ENCODE peak calls at places on chromosomes 1 and 21, in nine cellular contexts. One of them, this sample, is unnamed.

GRCh38 chr1:11925938-11926292 is 312 bp downstream of the KIAA2013 start:
- DNase-seq in ovary: peak; percentile 48
- DNase-seq in sigmoid colon: no peak
- DNase-seq in H1: peak; percentile 57
- DNase-seq in upper lobe of left lung: peak; percentile 31
- DNase-seq in HepG2: no peak
- DNase-seq in suprapubic skin: no peak
- DNase-seq in esophagus muscularis mucosa: no peak
- DNase-seq in K562: peak; percentile 49
- DNase-seq in this sample: no peak

GRCh38 chr1:196324345-196324744 is 283.9 kb downstream of the KCNT2 start:
- DNase-seq in ovary: no peak
- DNase-seq in sigmoid colon: no peak
- DNase-seq in H1: no peak
- DNase-seq in upper lobe of left lung: no peak
- DNase-seq in HepG2: no peak
- DNase-seq in suprapubic skin: no peak
- DNase-seq in esophagus muscularis mucosa: no peak
- DNase-seq in K562: no peak
- DNase-seq in this sample: no peak

GRCh38 chr1:247110627-247111258 is 6.6 kb upstream of the ZNF669 start:
- DNase-seq in ovary: no peak
- DNase-seq in sigmoid colon: no peak
- DNase-seq in H1: no peak
- DNase-seq in upper lobe of left lung: no peak
- DNase-seq in HepG2: no peak
- DNase-seq in suprapubic skin: no peak
- DNase-seq in esophagus muscularis mucosa: peak; percentile 83
- DNase-seq in K562: peak; percentile 55
- DNase-seq in this sample: no peak

GRCh38 chr21:15330872-15331271 is 266.1 kb upstream of the NRIP1 start:
- DNase-seq in ovary: no peak
- DNase-seq in sigmoid colon: no peak
- DNase-seq in H1: no peak
- DNase-seq in upper lobe of left lung: no peak
- DNase-seq in HepG2: no peak
- DNase-seq in suprapubic skin: no peak
- DNase-seq in esophagus muscularis mucosa: no peak
- DNase-seq in K562: no peak
- DNase-seq in this sample: no peak

GRCh38 chr1:232628335-232629214 is 1.4 kb downstream of the SIPA1L2 start:
- DNase-seq in ovary: no peak
- DNase-seq in sigmoid colon: no peak
- DNase-seq in H1: no peak
- DNase-seq in upper lobe of left lung: no peak
- DNase-seq in HepG2: no peak
- DNase-seq in suprapubic skin: no peak
- DNase-seq in esophagus muscularis mucosa: no peak
- DNase-seq in K562: no peak
- DNase-seq in this sample: no peak

GRCh38 chr1:87291107-87291506 is 37.6 kb upstream of the LMO4 start:
- DNase-seq in ovary: no peak
- DNase-seq in sigmoid colon: no peak
- DNase-seq in H1: no peak
- DNase-seq in upper lobe of left lung: no peak
- DNase-seq in HepG2: no peak
- DNase-seq in suprapubic skin: no peak
- DNase-seq in esophagus muscularis mucosa: no peak
- DNase-seq in K562: no peak
- DNase-seq in this sample: no peak

GRCh38 chr1:218760601-218761570 is 412.8 kb upstream of the LYPLAL1 start:
- DNase-seq in ovary: no peak
- DNase-seq in sigmoid colon: no peak
- DNase-seq in H1: no peak
- DNase-seq in upper lobe of left lung: no peak
- DNase-seq in HepG2: no peak
- DNase-seq in suprapubic skin: no peak
- DNase-seq in esophagus muscularis mucosa: no peak
- DNase-seq in K562: no peak
- DNase-seq in this sample: no peak

GRCh38 chr1:241507189-241507820 is 12.2 kb downstream of the FH start:
- DNase-seq in ovary: no peak
- DNase-seq in sigmoid colon: no peak
- DNase-seq in H1: no peak
- DNase-seq in upper lobe of left lung: no peak
- DNase-seq in HepG2: no peak
- DNase-seq in suprapubic skin: no peak
- DNase-seq in esophagus muscularis mucosa: no peak
- DNase-seq in K562: no peak
- DNase-seq in this sample: no peak

GRCh38 chr1:67771152-67771551 is 62.1 kb downstream of the GNG12 start:
- DNase-seq in ovary: no peak
- DNase-seq in sigmoid colon: no peak
- DNase-seq in H1: no peak
- DNase-seq in upper lobe of left lung: peak; percentile 36
- DNase-seq in HepG2: no peak
- DNase-seq in suprapubic skin: no peak
- DNase-seq in esophagus muscularis mucosa: no peak
- DNase-seq in K562: peak; percentile 65
- DNase-seq in this sample: no peak

GRCh38 chr1:66438062-66438970 is 95.6 kb upstream of the SGIP1 start:
- DNase-seq in ovary: no peak
- DNase-seq in sigmoid colon: no peak
- DNase-seq in H1: no peak
- DNase-seq in upper lobe of left lung: no peak
- DNase-seq in HepG2: no peak
- DNase-seq in suprapubic skin: no peak
- DNase-seq in esophagus muscularis mucosa: no peak
- DNase-seq in K562: no peak
- DNase-seq in this sample: no peak

GRCh38 chr1:66676616-66677298 is 75.5 kb upstream of the DYNLT5 start:
- DNase-seq in ovary: no peak
- DNase-seq in sigmoid colon: no peak
- DNase-seq in H1: no peak
- DNase-seq in upper lobe of left lung: no peak
- DNase-seq in HepG2: no peak
- DNase-seq in suprapubic skin: no peak
- DNase-seq in esophagus muscularis mucosa: no peak
- DNase-seq in K562: no peak
- DNase-seq in this sample: no peak

GRCh38 chr1:203380395-203381150 is 29.7 kb upstream of the FMOD start:
- DNase-seq in ovary: no peak
- DNase-seq in sigmoid colon: no peak
- DNase-seq in H1: no peak
- DNase-seq in upper lobe of left lung: no peak
- DNase-seq in HepG2: no peak
- DNase-seq in suprapubic skin: no peak
- DNase-seq in esophagus muscularis mucosa: peak; percentile 55
- DNase-seq in K562: no peak
- DNase-seq in this sample: no peak

GRCh38 chr1:118148034-118148433 is 37.0 kb downstream of the SPAG17 start:
- DNase-seq in ovary: no peak
- DNase-seq in sigmoid colon: no peak
- DNase-seq in H1: no peak
- DNase-seq in upper lobe of left lung: no peak
- DNase-seq in HepG2: no peak
- DNase-seq in suprapubic skin: no peak
- DNase-seq in esophagus muscularis mucosa: no peak
- DNase-seq in K562: no peak
- DNase-seq in this sample: no peak

GRCh38 chr1:153217212-153217611 is at the start of gene PRR9:
- DNase-seq in ovary: no peak
- DNase-seq in sigmoid colon: no peak
- DNase-seq in H1: no peak
- DNase-seq in upper lobe of left lung: no peak
- DNase-seq in HepG2: no peak
- DNase-seq in suprapubic skin: no peak
- DNase-seq in esophagus muscularis mucosa: no peak
- DNase-seq in K562: no peak
- DNase-seq in this sample: no peak

GRCh38 chr21:46080171-46081021 is 17.5 kb upstream of the COL6A2 start:
- DNase-seq in ovary: peak; percentile 39
- DNase-seq in sigmoid colon: peak; percentile 84
- DNase-seq in H1: no peak
- DNase-seq in upper lobe of left lung: no peak
- DNase-seq in HepG2: no peak
- DNase-seq in suprapubic skin: no peak
- DNase-seq in esophagus muscularis mucosa: peak; percentile 90
- DNase-seq in K562: no peak
- DNase-seq in this sample: no peak

DNA sequence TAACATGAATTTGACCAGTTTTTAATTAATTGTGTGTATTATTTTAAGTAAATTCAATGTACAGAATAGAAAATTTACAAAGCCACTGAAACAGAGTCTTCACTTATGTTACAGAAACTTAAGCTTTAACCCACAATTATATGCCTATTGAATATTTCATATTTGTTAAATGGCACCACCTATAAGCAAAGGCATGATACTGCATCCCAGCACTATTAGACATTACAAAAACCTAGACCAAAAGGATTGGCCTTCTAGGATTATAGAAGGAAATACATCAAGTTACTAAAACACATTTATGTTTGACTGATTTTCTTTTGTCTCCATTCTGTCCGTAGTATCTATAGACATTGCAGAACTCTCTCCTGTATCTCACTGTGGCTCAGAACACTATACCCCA is 578.1 kb downstream of the AJAP1 start:
- DNase-seq in ovary: no peak
- DNase-seq in sigmoid colon: no peak
- DNase-seq in H1: no peak
- DNase-seq in upper lobe of left lung: no peak
- DNase-seq in HepG2: no peak
- DNase-seq in suprapubic skin: no peak
- DNase-seq in esophagus muscularis mucosa: no peak
- DNase-seq in K562: no peak
- DNase-seq in this sample: no peak
- H3K27me3 ChIP-seq in ovary: no peaks in the 10 kb centered on the region
- H3K27me3 ChIP-seq in sigmoid colon: no peaks in the 10 kb centered on the region
- H3K27me3 ChIP-seq in H1: peaks cover 10% of the 10 kb centered on the region
- H3K27me3 ChIP-seq in upper lobe of left lung: no peaks in the 10 kb centered on the region
- H3K27me3 ChIP-seq in HepG2: no peaks in the 10 kb centered on the region
- H3K27me3 ChIP-seq in suprapubic skin: peaks cover 34% of the 10 kb centered on the region
- H3K27me3 ChIP-seq in esophagus muscularis mucosa: no peaks in the 10 kb centered on the region
- H3K27me3 ChIP-seq in K562: no peaks in the 10 kb centered on the region
- H3K27me3 ChIP-seq in this sample: no peaks in the 10 kb centered on the region

DNA sequence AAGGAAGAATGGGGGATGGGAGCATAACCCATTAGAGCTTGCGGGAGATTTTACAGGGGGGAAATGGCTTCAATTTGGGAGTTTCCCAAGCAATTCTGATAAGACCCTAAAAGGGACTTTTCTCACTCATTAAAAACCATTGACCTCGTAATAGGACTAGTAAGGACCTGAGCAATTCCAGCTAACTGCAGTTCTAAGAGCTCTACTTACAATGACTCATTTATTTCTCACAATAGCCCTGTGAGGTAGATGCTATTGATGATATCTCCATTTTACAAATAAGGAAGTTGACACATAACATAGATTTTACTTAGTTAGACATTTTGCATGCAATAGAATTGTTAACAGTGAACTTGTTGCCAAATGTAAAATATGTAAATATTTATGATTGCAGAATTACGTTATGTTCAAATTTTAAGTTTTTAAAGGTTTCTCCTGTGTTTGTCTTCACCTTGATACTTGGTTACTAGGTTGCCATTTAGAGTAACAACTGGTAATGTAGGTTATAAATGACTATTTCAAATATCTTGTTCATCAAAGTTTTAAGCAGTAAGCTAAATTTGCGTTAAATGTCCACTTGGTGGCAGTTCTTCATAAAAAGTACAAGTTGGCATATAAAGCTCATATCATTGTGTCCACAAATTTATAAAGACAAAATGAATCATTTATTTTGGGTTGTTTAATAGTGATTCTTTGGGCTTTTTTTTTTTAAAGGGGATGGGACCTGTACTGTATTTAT is 182.0 kb downstream of the PLA2G4A start:
- DNase-seq in ovary: no peak
- DNase-seq in sigmoid colon: no peak
- DNase-seq in H1: no peak
- DNase-seq in upper lobe of left lung: no peak
- DNase-seq in HepG2: no peak
- DNase-seq in suprapubic skin: no peak
- DNase-seq in esophagus muscularis mucosa: no peak
- DNase-seq in K562: no peak
- DNase-seq in this sample: no peak
- TF ChIP-seq EP300 in ovary: no peak
- TF ChIP-seq EP300 in sigmoid colon: no peak
- TF ChIP-seq EP300 in H1: no peak
- TF ChIP-seq EP300 in upper lobe of left lung: no peak
- TF ChIP-seq EP300 in HepG2: no peak
- TF ChIP-seq EP300 in suprapubic skin: no peak
- TF ChIP-seq EP300 in esophagus muscularis mucosa: no peak
- TF ChIP-seq EP300 in K562: no peak
- TF ChIP-seq EP300 in this sample: no peak

GRCh38 chr1:6424619-6425593 is at the start of gene ESPN:
- DNase-seq in ovary: no peak
- DNase-seq in sigmoid colon: no peak
- DNase-seq in H1: peak; percentile 60
- DNase-seq in upper lobe of left lung: no peak
- DNase-seq in HepG2: no peak
- DNase-seq in suprapubic skin: peak; percentile 65
- DNase-seq in esophagus muscularis mucosa: no peak
- DNase-seq in K562: peak; percentile 93
- DNase-seq in this sample: no peak
- H3K4me3 ChIP-seq in ovary: no peak within 1 kb of the TSS
- H3K4me3 ChIP-seq in sigmoid colon: peak within 1 kb of the TSS; percentile 18
- H3K4me3 ChIP-seq in H1: peak within 1 kb of the TSS; percentile 15
- H3K4me3 ChIP-seq in upper lobe of left lung: peak within 1 kb of the TSS; percentile 33
- H3K4me3 ChIP-seq in HepG2: no peak within 1 kb of the TSS
- H3K4me3 ChIP-seq in suprapubic skin: peak within 1 kb of the TSS; percentile 48
- H3K4me3 ChIP-seq in esophagus muscularis mucosa: peak within 1 kb of the TSS; percentile 28
- H3K4me3 ChIP-seq in K562: peak within 1 kb of the TSS; percentile 22
- H3K4me3 ChIP-seq in this sample: no peak within 1 kb of the TSS

GRCh38 chr1:904271-904950 is 19.3 kb upstream of the SAMD11 start:
- DNase-seq in ovary: peak; percentile 75
- DNase-seq in sigmoid colon: peak; percentile 87
- DNase-seq in H1: peak; percentile 96
- DNase-seq in upper lobe of left lung: peak; percentile 63
- DNase-seq in HepG2: no peak
- DNase-seq in suprapubic skin: peak; percentile 82
- DNase-seq in esophagus muscularis mucosa: peak; percentile 95
- DNase-seq in K562: peak; percentile 90
- DNase-seq in this sample: peak; percentile 59

GRCh38 chr1:902023-902422 is 21.7 kb upstream of the SAMD11 start:
- DNase-seq in ovary: no peak
- DNase-seq in sigmoid colon: no peak
- DNase-seq in H1: no peak
- DNase-seq in upper lobe of left lung: no peak
- DNase-seq in HepG2: no peak
- DNase-seq in suprapubic skin: peak; percentile 57
- DNase-seq in esophagus muscularis mucosa: peak; percentile 42
- DNase-seq in K562: no peak
- DNase-seq in this sample: no peak

GRCh38 chr1:902802-903201 is 20.9 kb upstream of the SAMD11 start:
- DNase-seq in ovary: no peak
- DNase-seq in sigmoid colon: no peak
- DNase-seq in H1: no peak
- DNase-seq in upper lobe of left lung: no peak
- DNase-seq in HepG2: no peak
- DNase-seq in suprapubic skin: peak; percentile 53
- DNase-seq in esophagus muscularis mucosa: no peak
- DNase-seq in K562: no peak
- DNase-seq in this sample: no peak

GRCh38 chr1:903721-904270 is 19.9 kb upstream of the SAMD11 start:
- DNase-seq in ovary: peak; percentile 28
- DNase-seq in sigmoid colon: peak; percentile 62
- DNase-seq in H1: peak; percentile 48
- DNase-seq in upper lobe of left lung: no peak
- DNase-seq in HepG2: no peak
- DNase-seq in suprapubic skin: peak; percentile 63
- DNase-seq in esophagus muscularis mucosa: peak; percentile 66
- DNase-seq in K562: no peak
- DNase-seq in this sample: no peak

GRCh38 chr1:903305-903704 is 20.4 kb upstream of the SAMD11 start:
- DNase-seq in ovary: no peak
- DNase-seq in sigmoid colon: no peak
- DNase-seq in H1: no peak
- DNase-seq in upper lobe of left lung: no peak
- DNase-seq in HepG2: no peak
- DNase-seq in suprapubic skin: no peak
- DNase-seq in esophagus muscularis mucosa: peak; percentile 86
- DNase-seq in K562: no peak
- DNase-seq in this sample: no peak
- H3K27me3 ChIP-seq in ovary: no peaks in the 10 kb centered on the region
- H3K27me3 ChIP-seq in sigmoid colon: peaks cover 38% of the 10 kb centered on the region
- H3K27me3 ChIP-seq in H1: peaks cover 35% of the 10 kb centered on the region
- H3K27me3 ChIP-seq in upper lobe of left lung: no peaks in the 10 kb centered on the region
- H3K27me3 ChIP-seq in HepG2: peaks cover 84% of the 10 kb centered on the region
- H3K27me3 ChIP-seq in suprapubic skin: peaks cover 19% of the 10 kb centered on the region
- H3K27me3 ChIP-seq in esophagus muscularis mucosa: no peaks in the 10 kb centered on the region
- H3K27me3 ChIP-seq in K562: peaks cover 13% of the 10 kb centered on the region
- H3K27me3 ChIP-seq in this sample: no peaks in the 10 kb centered on the region